ENCODE peak calls at places on chromosomes 11 and 22, in eight cellular contexts. P, S, Y, W, X, M, C and I are unnamed samples.

GRCh38 chr11:10387209-10388083 is 67.6 kb upstream of the AMPD3 start:
- DNase-seq in P (no peak), S (peak), Y (no peak), W (no peak), X (peak), M (no peak), C (no peak), I (no peak)

GRCh38 chr11:67491276-67492068 is 8.6 kb downstream of the AIP start:
- DNase-seq in P (no peak), S (no peak), Y (no peak), W (no peak), X (no peak), M (no peak), C (no peak), I (no peak)

GRCh38 chr11:66315921-66316811 is 678 bp downstream of the CD248 start:
- DNase-seq in P (no peak), S (no peak), Y (no peak), W (no peak), X (no peak), M (no peak), C (no peak), I (no peak)

GRCh38 chr22:49690454-49690853 is 137.2 kb downstream of the BRD1 start:
- DNase-seq in P (no peak), S (no peak), Y (no peak), W (no peak), X (peak), M (no peak), C (no peak), I (no peak)

GRCh38 chr11:116276051-116277044 is 496.4 kb downstream of the BUD13 start:
- DNase-seq in P (peak), S (peak), Y (peak), W (peak), X (no peak), M (peak), C (peak), I (peak)

GRCh38 chr11:126840201-126840886 is 160.2 kb downstream of the KIRREL3 start:
- DNase-seq in P (no peak), S (no peak), Y (no peak), W (no peak), X (no peak), M (no peak), C (no peak), I (no peak)

GRCh38 chr11:66160709-66161108 is 90.6 kb downstream of the PACS1 start:
- DNase-seq in P (no peak), S (no peak), Y (no peak), W (no peak), X (no peak), M (no peak), C (no peak), I (no peak)

GRCh38 chr11:47443028-47443700 is 5.8 kb downstream of the RAPSN start:
- DNase-seq in P (no peak), S (no peak), Y (no peak), W (no peak), X (no peak), M (peak), C (no peak), I (no peak)

GRCh38 chr11:67252831-67253239 is 13.4 kb upstream of the GRK2 start:
- DNase-seq in P (peak), S (no peak), Y (peak), W (no peak), X (no peak), M (peak), C (peak), I (no peak)

GRCh38 chr11:67416416-67417335 is 1.2 kb downstream of the CARNS1 start:
- DNase-seq in P (no peak), S (no peak), Y (no peak), W (no peak), X (no peak), M (no peak), C (no peak), I (peak)

GRCh38 chr22:23164091-23164490 is 16.2 kb upstream of the BCR start:
- DNase-seq in P (no peak), S (no peak), Y (no peak), W (no peak), X (no peak), M (no peak), C (no peak), I (no peak)

GRCh38 chr11:111359223-111360149 is 19.6 kb downstream of the POU2AF1 start:
- DNase-seq in P (no peak), S (no peak), Y (no peak), W (no peak), X (no peak), M (no peak), C (no peak), I (no peak)

GRCh38 chr11:104394508-104394907 is 230.6 kb upstream of the PDGFD start:
- DNase-seq in P (no peak), S (no peak), Y (no peak), W (no peak), X (no peak), M (no peak), C (no peak), I (no peak)

GRCh38 chr11:35274909-35275807 is 136.2 kb downstream of the CD44 start:
- DNase-seq in P (peak), S (no peak), Y (peak), W (no peak), X (no peak), M (peak), C (no peak), I (peak)

GRCh38 chr22:50249382-50250248 is 1.4 kb downstream of the HDAC10 start:
- DNase-seq in P (no peak), S (no peak), Y (no peak), W (no peak), X (no peak), M (no peak), C (no peak), I (no peak)

GRCh38 chr11:40403321-40403720 is 1056.1 kb downstream of the LRRC4C start:
- DNase-seq in P (no peak), S (no peak), Y (no peak), W (no peak), X (no peak), M (no peak), C (no peak), I (no peak)

GRCh38 chr11:73398721-73399120 is 22.5 kb downstream of the RELT start:
- DNase-seq in P (no peak), S (no peak), Y (no peak), W (no peak), X (peak), M (no peak), C (no peak), I (no peak)

GRCh38 chr11:10669258-10670033 is 24.1 kb downstream of the IRAG1 start:
- DNase-seq in P (no peak), S (no peak), Y (no peak), W (no peak), X (no peak), M (no peak), C (no peak), I (no peak)

GRCh38 chr11:10933455-10934292 is 75.8 kb upstream of the ZBED5 start:
- DNase-seq in P (peak), S (peak), Y (peak), W (peak), X (peak), M (peak), C (peak), I (peak)

GRCh38 chr11:116895053-116895757 is 57.8 kb upstream of the APOA1 start:
- DNase-seq in P (peak), S (no peak), Y (no peak), W (no peak), X (no peak), M (no peak), C (peak), I (no peak)

GRCh38 chr22:43811777-43812148 is 342 bp downstream of the EFCAB6 start:
- DNase-seq in P (no peak), S (no peak), Y (no peak), W (no peak), X (no peak), M (peak), C (no peak), I (no peak)

GRCh38 chr11:117825538-117826359 is 1.2 kb upstream of the FXYD2 start:
- DNase-seq in P (no peak), S (no peak), Y (no peak), W (no peak), X (peak), M (no peak), C (no peak), I (no peak)

GRCh38 chr11:95392644-95393043 is 161.6 kb upstream of the SESN3 start:
- DNase-seq in P (no peak), S (no peak), Y (no peak), W (no peak), X (no peak), M (no peak), C (no peak), I (no peak)

GRCh38 chr22:31081963-31082605 is 966 bp downstream of the SMTN start:
- DNase-seq in P (no peak), S (no peak), Y (no peak), W (no peak), X (peak), M (no peak), C (no peak), I (no peak)

GRCh38 chr11:8360086-8360828 is 96.6 kb upstream of the LMO1 start:
- DNase-seq in P (no peak), S (no peak), Y (no peak), W (no peak), X (no peak), M (no peak), C (no peak), I (no peak)

GRCh38 chr11:76603202-76603601 is 67.3 kb downstream of the LRRC32 start:
- DNase-seq in P (no peak), S (no peak), Y (peak), W (no peak), X (no peak), M (no peak), C (no peak), I (no peak)

GRCh38 chr22:31275018-31275417 is 17.3 kb downstream of the PIK3IP1 start:
- DNase-seq in P (no peak), S (no peak), Y (no peak), W (no peak), X (no peak), M (no peak), C (no peak), I (no peak)

GRCh38 chr11:45924036-45924915 is 1.8 kb downstream of the LARGE2 start:
- DNase-seq in P (peak), S (no peak), Y (no peak), W (no peak), X (peak), M (no peak), C (no peak), I (no peak)

GRCh38 chr11:63764712-63765631 is 3.6 kb downstream of the ZFTA start:
- DNase-seq in P (peak), S (no peak), Y (peak), W (no peak), X (peak), M (no peak), C (peak), I (no peak)

GRCh38 chr11:21811572-21811971 is 381.3 kb upstream of the ANO5 start:
- DNase-seq in P (peak), S (no peak), Y (no peak), W (no peak), X (no peak), M (no peak), C (peak), I (no peak)

DNA sequence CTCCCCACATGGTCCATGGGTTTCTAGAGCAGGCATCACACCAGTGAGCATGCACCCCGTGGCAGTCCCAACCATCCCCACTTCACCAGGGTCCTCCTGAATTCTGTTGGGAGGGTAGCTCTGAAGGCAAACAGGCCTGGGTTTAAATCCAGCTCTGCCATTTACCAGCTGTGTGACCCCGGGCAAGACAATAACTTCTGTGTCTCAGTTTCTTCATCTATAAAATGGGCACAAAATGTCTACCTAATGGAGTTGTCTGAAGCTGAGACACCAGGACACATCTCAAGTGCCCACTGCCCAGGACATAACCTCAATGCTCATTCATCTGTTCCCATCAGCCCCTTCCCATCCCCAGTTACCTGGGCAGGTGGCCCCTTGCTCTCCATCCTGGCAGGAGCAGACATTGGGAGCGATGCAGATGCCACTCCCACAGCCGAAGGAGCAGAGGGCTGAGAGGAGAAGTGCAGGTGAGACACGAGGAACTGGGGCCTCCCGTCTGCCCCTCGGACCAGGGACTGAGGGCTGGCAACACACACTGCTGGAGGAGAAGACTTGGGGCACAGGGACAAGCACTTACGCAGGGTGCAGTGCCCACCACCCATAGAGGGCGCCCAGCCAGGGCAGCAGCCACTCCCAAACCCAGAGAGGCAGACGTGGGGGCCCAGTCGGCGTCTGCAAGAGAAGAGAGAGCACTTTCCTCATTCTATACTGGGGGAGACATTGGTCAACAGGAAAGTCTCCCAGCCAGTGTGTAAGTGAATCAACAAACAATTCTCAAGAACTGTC is 4.0 kb downstream of the VWCE start:
- DNase-seq in P (no peak), S (no peak), Y (no peak), W (no peak), X (no peak), M (no peak), C (no peak), I (no peak)
- TF ChIP-seq CTCF in P (peak), S (no peak), Y (no peak), W (peak), X (no peak), M (no peak), C (peak), I (no peak)

GRCh38 chr11:4467043-4467442 is 15.4 kb upstream of the OR52K1 start:
- DNase-seq in P (no peak), S (no peak), Y (no peak), W (no peak), X (no peak), M (no peak), C (no peak), I (no peak)
- H3K27ac ChIP-seq in P (no peak), S (no peak), Y (no peak), W (no peak), X (no peak), M (no peak), C (no peak), I (no peak)

GRCh38 chr11:133058501-133058900 is 473.8 kb downstream of the OPCML start:
- DNase-seq in P (no peak), S (no peak), Y (no peak), W (no peak), X (no peak), M (no peak), C (no peak), I (no peak)

GRCh38 chr11:133064961-133065360 is 467.3 kb downstream of the OPCML start:
- DNase-seq in P (no peak), S (no peak), Y (no peak), W (no peak), X (no peak), M (no peak), C (no peak), I (no peak)

GRCh38 chr11:133065847-133066485 is 466.3 kb downstream of the OPCML start:
- DNase-seq in P (no peak), S (no peak), Y (no peak), W (no peak), X (no peak), M (no peak), C (no peak), I (no peak)

GRCh38 chr11:133070053-133070713 is 462.1 kb downstream of the OPCML start:
- DNase-seq in P (no peak), S (no peak), Y (no peak), W (no peak), X (no peak), M (no peak), C (no peak), I (no peak)

DNA sequence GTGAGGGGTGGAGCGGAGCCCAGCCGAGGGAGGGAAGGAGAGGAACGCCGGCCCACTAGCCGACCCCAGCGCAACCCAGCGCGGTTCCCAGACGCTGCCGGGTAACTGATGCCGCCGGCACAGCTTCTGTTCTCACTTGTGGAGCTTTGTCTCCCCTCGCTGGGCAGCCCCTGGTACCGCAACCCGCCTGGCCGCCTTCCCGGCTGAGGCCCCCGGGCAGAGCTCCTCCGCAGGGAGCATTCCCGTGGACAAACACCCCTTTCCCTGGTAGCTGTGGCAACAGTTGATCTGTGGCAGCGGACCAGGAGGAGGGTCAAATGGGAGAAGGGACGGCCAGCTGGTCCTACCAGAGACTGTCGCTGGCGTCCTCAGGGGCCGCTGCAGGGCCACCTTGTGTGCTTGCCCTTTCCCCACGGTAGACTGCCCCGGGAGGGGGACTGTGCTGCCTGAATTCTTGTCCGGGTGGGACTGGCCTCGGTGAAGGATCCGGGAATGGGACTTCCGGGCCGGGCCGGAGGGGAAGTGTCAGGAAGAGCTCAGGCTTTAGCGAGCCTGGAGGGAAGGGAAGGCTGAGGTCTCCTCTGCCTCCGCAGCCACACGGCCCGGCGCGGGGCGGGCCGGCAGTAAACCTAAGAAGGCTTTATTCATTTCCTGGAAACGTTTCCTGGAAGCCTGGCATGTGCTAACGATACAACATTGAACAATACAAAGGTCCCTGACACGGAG is 468.0 kb downstream of the OPCML start:
- DNase-seq in P (peak), S (peak), Y (peak), W (no peak), X (peak), M (peak), C (peak), I (peak)
- TF ChIP-seq CTCF in P (peak), S (peak), Y (peak), W (no peak), X (no peak), M (no peak), C (peak), I (peak)

GRCh38 chr11:19553683-19554333 is 158.8 kb upstream of the NAV2 start:
- DNase-seq in P (peak), S (peak), Y (peak), W (peak), X (peak), M (peak), C (peak), I (peak)
- H3K27ac ChIP-seq in P (no peak), S (no peak), Y (no peak), W (no peak), X (no peak), M (no peak), C (no peak), I (no peak)

DNA sequence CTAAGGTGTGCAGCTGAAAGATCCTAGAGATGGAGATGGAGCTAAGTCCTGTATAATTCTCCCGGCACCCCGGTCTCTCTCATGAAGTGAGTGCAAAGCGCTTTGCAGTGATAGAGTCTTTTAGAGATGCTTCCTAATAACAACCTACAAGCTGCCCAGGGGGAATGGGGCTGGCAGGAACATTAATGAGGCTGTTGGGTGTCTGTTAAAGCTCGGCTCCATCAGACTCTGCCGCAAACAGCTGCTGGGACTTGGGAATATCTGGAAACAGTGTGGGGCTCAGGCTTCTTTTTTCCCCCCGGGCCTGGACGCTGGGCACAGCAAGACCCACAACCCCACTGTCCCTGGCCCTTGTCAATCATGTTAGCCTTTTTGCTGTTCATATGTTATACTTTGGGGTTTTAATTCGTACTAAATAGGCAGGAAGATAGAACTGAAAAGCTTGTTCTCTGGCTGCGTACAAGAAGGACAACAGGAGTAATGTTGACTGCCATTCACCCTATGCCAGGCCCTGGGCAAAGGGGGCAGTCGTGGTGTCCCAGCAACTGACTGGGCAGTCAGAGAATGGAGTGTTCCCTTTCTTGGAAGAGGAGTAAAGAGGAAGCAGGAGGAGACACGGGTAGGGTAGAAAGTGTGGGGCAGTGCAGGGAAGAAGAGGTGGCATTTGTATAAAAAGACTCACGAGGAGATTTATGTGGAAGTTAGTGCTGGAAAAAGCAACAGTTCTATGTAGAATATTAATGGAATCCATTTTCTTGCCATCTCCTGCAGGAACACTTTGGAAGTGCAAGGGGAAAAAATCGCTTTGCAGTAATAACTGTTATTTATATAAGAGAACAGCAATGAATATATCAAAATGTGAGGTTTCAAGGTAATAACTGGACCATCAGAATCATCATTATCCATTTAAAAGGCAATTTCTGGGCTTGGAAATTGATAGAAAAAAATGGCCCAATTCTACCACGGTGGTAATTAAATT is 232.8 kb downstream of the GRIK4 start:
- DNase-seq in P (no peak), S (no peak), Y (no peak), W (no peak), X (no peak), M (no peak), C (no peak), I (no peak)
- TF ChIP-seq CTCF in P (no peak), S (peak), Y (no peak), W (no peak), X (no peak), M (no peak), C (no peak), I (no peak)

DNA sequence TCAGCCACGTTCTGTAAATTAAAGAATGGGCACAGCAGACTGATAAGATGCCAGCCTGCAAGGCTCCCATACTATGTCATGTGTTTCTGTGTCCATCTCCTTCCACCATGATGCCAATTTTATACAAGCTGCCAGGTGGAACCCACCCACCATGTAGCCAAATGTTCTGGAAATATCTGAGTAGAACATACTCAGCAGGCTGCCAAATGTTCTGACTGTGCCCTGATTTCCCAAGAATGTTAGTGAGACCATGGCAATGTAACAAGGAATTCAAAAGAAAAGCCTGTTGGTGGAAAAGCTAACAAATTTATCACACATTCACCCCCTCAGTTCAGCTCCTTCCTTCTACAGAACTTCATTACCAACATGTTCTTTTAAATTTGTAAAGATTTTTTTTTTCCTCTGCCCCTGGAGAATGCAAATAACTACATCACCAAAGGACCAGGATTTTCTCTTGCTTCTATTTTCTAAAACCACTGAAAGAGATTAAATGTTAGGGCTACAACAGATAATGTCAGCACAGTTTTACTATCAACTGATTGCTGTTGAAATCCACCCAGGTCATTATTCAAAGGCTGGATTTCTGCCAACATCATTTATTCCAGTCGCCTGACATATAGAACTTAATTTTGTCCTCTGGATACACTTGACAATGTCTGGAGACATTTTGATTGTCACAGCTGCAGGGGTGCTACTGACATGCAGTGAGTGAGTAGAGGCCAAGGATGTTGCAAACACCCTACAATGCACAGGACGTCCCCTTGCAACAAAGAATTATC is 3.1 kb downstream of the DMC1 start:
- DNase-seq in P (no peak), S (no peak), Y (no peak), W (no peak), X (no peak), M (no peak), C (no peak), I (no peak)
- H3K27ac ChIP-seq in P (no peak), S (no peak), Y (no peak), W (no peak), X (peak), M (no peak), C (peak), I (no peak)